ENCODE peak calls at places on chromosome 3, in four cellular contexts. C, V, H and Y are unnamed samples.

GRCh38 chr3:56119575-56120349 is 348.5 kb downstream of the ERC2 start:
- DNase-seq in H (peak; percentile 43), C (peak; percentile 18), V (no peak), Y (no peak)

GRCh38 chr3:170414202-170414663 is 4.4 kb upstream of the CLDN11 start:
- DNase-seq in V (no peak), H (peak; percentile 86), C (peak; percentile 93), Y (peak; percentile 82)

GRCh38 chr3:197525706-197526105 is 30.1 kb downstream of the BDH1 start:
- DNase-seq in C (peak; percentile 21), V (peak; percentile 24), H (peak; percentile 29), Y (peak; percentile 56)

GRCh38 chr3:15262021-15262420 is 56.0 kb downstream of the CAPN7 start:
- DNase-seq in V (no peak), C (no peak), H (no peak), Y (no peak)

GRCh38 chr3:147418352-147418751 is 9.2 kb downstream of the ZIC1 start:
- DNase-seq in C (no peak), H (no peak), V (no peak), Y (no peak)

GRCh38 chr3:129061888-129062834 is 1.6 kb downstream of the GP9 start:
- DNase-seq in C (no peak), V (no peak), H (no peak), Y (no peak)

GRCh38 chr3:111737712-111738097 is 121.4 kb upstream of the PHLDB2 start:
- DNase-seq in C (peak; percentile 98), V (no peak), H (peak; percentile 90), Y (no peak)

GRCh38 chr3:129122697-129123055 is 1.1 kb upstream of the RAB43 start:
- DNase-seq in V (peak; percentile 52), H (peak; percentile 37), C (no peak), Y (peak; percentile 47)

GRCh38 chr3:58532794-58533220 is 4.2 kb downstream of the ACOX2 start:
- DNase-seq in C (peak; percentile 65), V (peak; percentile 77), H (peak; percentile 84), Y (peak; percentile 86)

GRCh38 chr3:192642651-192643050 is 84.7 kb downstream of the FGF12 start:
- DNase-seq in C (no peak), H (no peak), V (no peak), Y (no peak)

GRCh38 chr3:3342141-3342540 is 162.7 kb upstream of the CRBN start:
- DNase-seq in V (no peak), H (no peak), C (no peak), Y (no peak)

GRCh38 chr3:114887806-114888205 is 259.3 kb downstream of the ZBTB20 start:
- DNase-seq in H (no peak), C (no peak), V (no peak), Y (no peak)

GRCh38 chr3:47022540-47023161 is 43.2 kb downstream of the NBEAL2 start:
- DNase-seq in V (no peak), C (peak; percentile 48), H (peak; percentile 24), Y (no peak)

GRCh38 chr3:185537369-185537970 is 14.9 kb downstream of the LIPH start:
- DNase-seq in C (peak; percentile 80), H (peak; percentile 58), V (no peak), Y (peak; percentile 66)

GRCh38 chr3:2392981-2393380 is 294.3 kb downstream of the CNTN4 start:
- DNase-seq in C (no peak), H (no peak), V (no peak), Y (no peak)

GRCh38 chr3:61809879-61810278 is 248.5 kb downstream of the PTPRG start:
- DNase-seq in V (no peak), H (no peak), C (no peak), Y (no peak)

GRCh38 chr3:52754373-52754772 is 16.4 kb downstream of the NEK4 start:
- DNase-seq in H (no peak), C (peak; percentile 29), V (no peak), Y (no peak)

GRCh38 chr3:48476426-48477053 is 27.4 kb downstream of the SHISA5 start:
- DNase-seq in V (no peak), C (no peak), H (no peak), Y (no peak)

GRCh38 chr3:64829331-64829730 is 141.5 kb upstream of the ADAMTS9 start:
- DNase-seq in H (no peak), C (no peak), V (no peak), Y (no peak)

GRCh38 chr3:159829056-159829995 is 159.3 kb upstream of the IL12A start:
- DNase-seq in V (no peak), H (peak; percentile 59), C (peak; percentile 64), Y (no peak)

GRCh38 chr3:56137406-56137805 is 330.9 kb downstream of the ERC2 start:
- DNase-seq in C (no peak), H (no peak), V (no peak), Y (no peak)

GRCh38 chr3:129584631-129585030 is 21.8 kb downstream of the PLXND1 start:
- DNase-seq in V (no peak), H (no peak), C (no peak), Y (no peak)

GRCh38 chr3:184616416-184616815 is 54.8 kb downstream of the EPHB3 start:
- DNase-seq in H (no peak), C (no peak), V (no peak), Y (no peak)

GRCh38 chr3:42658771-42659390 is 5.4 kb downstream of the ZBTB47 start:
- DNase-seq in H (no peak), V (no peak), C (no peak), Y (no peak)

GRCh38 chr3:135944831-135945230 is 20.7 kb upstream of the PPP2R3A start:
- DNase-seq in V (no peak), C (peak; percentile 55), H (no peak), Y (no peak)

GRCh38 chr3:14110699-14111098 is 14.0 kb downstream of the CHCHD4 start:
- DNase-seq in V (no peak), H (no peak), C (no peak), Y (no peak)

GRCh38 chr3:183591881-183592521 is 36.5 kb upstream of the KLHL6 start:
- DNase-seq in H (no peak), C (no peak), V (no peak), Y (peak; percentile 13)

DNA sequence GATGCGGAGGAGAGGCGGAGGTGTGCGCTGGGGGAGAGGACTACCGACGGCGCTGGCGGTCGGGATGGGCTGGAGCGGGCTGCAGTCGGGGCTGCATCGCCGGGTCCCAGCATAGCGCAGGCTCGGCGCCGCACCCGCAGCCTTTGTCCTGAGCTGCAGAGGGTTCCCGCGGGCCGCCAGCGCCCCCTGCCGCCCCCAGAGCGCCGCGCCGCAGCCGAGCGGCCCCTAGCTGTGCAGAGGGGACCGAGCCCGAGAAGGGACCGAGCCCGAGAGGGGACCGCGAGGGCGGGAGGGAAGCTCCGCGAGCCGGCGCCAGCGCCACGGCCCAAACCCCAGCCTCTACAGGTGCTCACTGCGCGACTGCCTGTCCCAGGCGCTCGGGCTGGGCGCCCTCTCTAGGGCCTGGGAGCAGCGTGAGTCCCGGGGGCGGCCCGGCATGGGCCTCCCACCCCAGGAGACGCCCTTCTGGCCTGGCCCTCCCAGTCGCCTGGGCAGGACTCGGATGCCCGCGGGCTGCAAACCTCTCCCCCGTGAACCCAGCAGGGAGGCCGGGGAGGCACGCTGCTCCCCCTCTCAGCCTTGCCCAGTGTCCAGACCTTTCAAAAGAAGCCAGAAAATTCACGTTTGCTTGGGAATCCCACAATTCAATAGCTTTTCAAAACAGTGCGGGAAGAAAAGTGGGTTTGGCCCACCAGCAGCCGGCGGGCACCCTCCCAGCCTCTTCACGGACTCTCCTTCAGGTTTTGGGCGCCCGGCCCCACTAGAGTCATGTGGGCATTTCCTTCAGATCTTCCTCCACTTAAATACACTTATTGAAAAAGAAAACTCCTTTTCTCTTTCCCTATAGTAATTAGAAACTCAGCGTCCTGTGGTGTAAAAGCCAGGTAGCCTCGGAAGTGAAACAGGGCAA is 134.7 kb downstream of the TPRA1 start:
- DNase-seq in C (peak; percentile 29), V (peak; percentile 90), H (peak; percentile 46), Y (peak; percentile 92)
- H3K27ac ChIP-seq in C (no peak overlapping the region), V (no peak overlapping the region), H (no peak overlapping the region), Y (no peak overlapping the region)

GRCh38 chr3:54994026-54994626 is 66.3 kb upstream of the LRTM1 start:
- DNase-seq in C (no peak), V (no peak), H (no peak), Y (peak; percentile 73)
- H2BK120ac ChIP-seq in C (no peak overlapping the region), V (no peak overlapping the region), H (no peak overlapping the region), Y (no peak overlapping the region)

DNA sequence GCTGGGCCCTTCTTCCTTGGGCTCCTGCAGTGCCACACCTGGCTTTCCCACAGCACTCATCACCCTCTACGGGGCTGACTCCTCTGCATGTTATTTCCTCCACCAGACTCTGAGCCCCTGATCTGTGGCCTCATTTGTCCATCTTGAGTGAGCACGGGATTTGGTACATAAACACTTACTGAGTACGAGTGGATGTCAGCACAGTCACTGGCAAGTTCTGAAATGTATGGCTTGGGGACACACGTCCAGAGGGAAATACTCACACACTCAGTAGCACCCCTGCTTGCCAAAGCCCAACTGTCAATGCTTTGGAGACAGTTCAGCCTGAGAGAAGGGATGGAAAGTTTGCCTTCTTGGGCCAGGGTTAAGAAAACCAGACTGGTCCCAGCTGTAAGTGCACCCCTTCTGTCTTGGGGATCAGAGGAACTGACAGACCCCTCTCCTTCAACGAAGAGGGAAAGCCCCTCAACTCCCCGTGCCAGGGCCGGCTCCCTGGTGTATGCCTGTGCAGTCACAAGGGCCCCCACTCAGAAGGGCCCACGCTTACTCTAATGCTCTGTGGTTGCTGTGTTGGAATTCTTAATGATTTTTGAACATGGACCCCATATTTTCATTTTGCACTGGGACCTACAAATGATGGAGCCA is 71.9 kb downstream of the UMPS start:
- DNase-seq in V (no peak), C (no peak), H (no peak), Y (no peak)
- H3K27ac ChIP-seq in V (no peak overlapping the region), C (no peak overlapping the region), H (no peak overlapping the region), Y (no peak overlapping the region)

GRCh38 chr3:110199588-110199943 is 862.2 kb upstream of the DPPA4 start:
- DNase-seq in C (no peak), H (no peak), V (no peak), Y (no peak)
- H2BK120ac ChIP-seq in C (no peak overlapping the region), H (no peak overlapping the region), V (no peak overlapping the region), Y (no peak overlapping the region)

GRCh38 chr3:187131981-187132380 is 7.3 kb downstream of the RPL39L start:
- DNase-seq in C (peak; percentile 6), V (no peak), H (no peak), Y (no peak)

GRCh38 chr3:187132666-187133065 is 6.6 kb downstream of the RPL39L start:
- DNase-seq in C (no peak), H (no peak), V (no peak), Y (no peak)

GRCh38 chr3:187125319-187126031 is 13.8 kb downstream of the RPL39L start:
- DNase-seq in V (no peak), C (no peak), H (no peak), Y (no peak)

GRCh38 chr3:187136347-187136746 is 2.9 kb downstream of the RPL39L start:
- DNase-seq in H (no peak), V (no peak), C (no peak), Y (no peak)

DNA sequence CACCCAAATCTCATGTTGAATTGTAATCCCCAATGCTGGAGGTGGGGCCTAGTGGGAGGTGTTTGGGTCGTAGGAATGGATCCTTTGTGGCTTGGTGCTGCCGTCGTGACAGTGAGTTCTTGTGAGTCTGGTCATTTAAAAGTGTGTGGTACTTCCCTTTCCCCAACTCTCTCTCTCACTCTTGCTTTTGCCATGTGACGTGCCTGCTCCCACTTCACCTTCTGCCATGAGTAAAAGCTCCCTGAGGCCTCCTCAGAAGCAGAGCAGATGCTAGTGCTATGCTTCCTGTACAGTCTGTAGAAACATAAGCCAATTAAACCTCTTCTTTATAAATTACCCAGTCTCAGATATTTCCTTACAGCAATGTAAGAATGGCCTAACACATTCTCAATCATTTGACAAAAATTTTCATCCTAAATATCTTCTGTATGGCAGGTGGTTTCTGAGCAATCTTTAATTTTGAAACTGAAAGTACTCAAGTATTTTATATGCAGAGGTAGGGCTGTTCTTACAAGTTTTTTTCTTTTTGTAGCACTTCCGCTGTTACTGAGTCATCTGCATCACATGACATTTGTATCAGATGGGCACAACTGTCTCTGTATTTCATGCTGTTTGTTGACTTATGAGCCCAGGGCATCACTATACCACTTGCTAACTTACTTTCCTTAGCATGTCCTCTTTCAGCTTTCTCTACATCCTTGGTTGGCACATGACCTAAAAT is 8.8 kb downstream of the RPL39L start:
- DNase-seq in C (peak; percentile 62), V (no peak), H (peak; percentile 74), Y (no peak)
- H3K27ac ChIP-seq in C (no peak overlapping the region), V (no peak overlapping the region), H (no peak overlapping the region), Y (no peak overlapping the region)